ENCODE peak calls at places on chromosomes 16 and 17, in seven cellular contexts. U, H, A, N, R, J and E are unnamed samples. For H3K4me1, the result is how much of the 10 kb centered on the place peaks cover.

GRCh38 chr16:85316944-85317343 is 204.7 kb upstream of the CIBAR2 start:
- DNase-seq in H (no peak), U (no peak), A (no peak), R (no peak), N (no peak), J (no peak), E (no peak)

GRCh38 chr16:24729967-24730815 is 740 bp downstream of the TNRC6A start:
- DNase-seq in H (no peak), A (no peak), R (no peak), U (peak), J (peak), N (peak), E (no peak)

GRCh38 chr17:30551666-30552339 is 74.6 kb downstream of the GOSR1 start:
- DNase-seq in A (no peak), J (no peak), U (peak), H (no peak), R (no peak), N (no peak), E (no peak)

GRCh38 chr16:75096730-75097129 is 19.9 kb downstream of the LDHD start:
- DNase-seq in R (no peak), H (no peak), N (peak), A (peak), U (peak), J (peak), E (no peak)

GRCh38 chr17:58324409-58325288 is 3.9 kb downstream of the TSPOAP1 start:
- DNase-seq in U (peak), A (peak), J (no peak), H (no peak), N (no peak), R (no peak), E (no peak)

GRCh38 chr17:60528828-60529227 is 2.8 kb upstream of the APPBP2 start:
- DNase-seq in A (no peak), R (no peak), J (no peak), U (no peak), H (no peak), N (no peak), E (no peak)

GRCh38 chr17:67139784-67140665 is 95.7 kb downstream of the CACNG1 start:
- DNase-seq in H (peak), R (no peak), A (peak), N (no peak), U (no peak), J (no peak), E (no peak)

GRCh38 chr16:88883117-88883895 is 16.8 kb upstream of the PABPN1L start:
- DNase-seq in A (no peak), H (no peak), N (no peak), U (no peak), J (no peak), R (no peak), E (no peak)

GRCh38 chr17:19238167-19238505 is 970 bp downstream of the EPN2 start:
- DNase-seq in A (peak), H (no peak), U (peak), R (no peak), N (peak), J (peak), E (peak)

GRCh38 chr17:77424585-77425344 is 284.0 kb downstream of the SEC14L1 start:
- DNase-seq in U (peak), R (peak), J (peak), N (peak), A (no peak), H (no peak), E (peak)
- H3K4me1 ChIP-seq in U (half or more), R (half or more), J (half or more), N (under half), A (under half), H (half or more), E (half or more)

DNA sequence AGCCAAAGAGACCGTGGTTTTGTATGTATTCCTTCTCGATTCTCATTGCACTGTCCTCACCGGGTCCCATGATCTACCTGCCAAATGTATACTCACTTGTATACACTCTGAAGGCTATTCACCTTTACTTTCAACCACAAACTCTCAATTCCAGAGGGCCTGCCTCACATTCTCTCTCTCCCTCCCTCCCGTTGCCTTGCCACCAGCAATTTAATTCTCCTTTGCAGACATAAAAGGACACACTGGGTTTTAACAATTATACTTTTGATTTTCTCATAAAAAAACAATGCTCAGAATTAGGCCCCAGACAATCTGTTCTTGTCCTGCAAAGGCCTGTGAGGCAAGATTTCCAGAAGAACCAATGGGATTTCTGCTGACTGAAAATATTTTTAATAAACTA is 265.1 kb upstream of the PSMD7 start:
- DNase-seq in J (no peak), H (no peak), N (no peak), A (no peak), U (no peak), R (no peak), E (no peak)
- H3K4me1 ChIP-seq in J (under half), H (under half), N (under half), A (under half), U (under half), R (under half), E (under half)

GRCh38 chr17:76527430-76528111 is 9.9 kb downstream of the CYGB start:
- DNase-seq in N (no peak), A (peak), R (peak), J (peak), H (peak), U (peak), E (no peak)

GRCh38 chr17:76529643-76530488 is 7.6 kb downstream of the CYGB start:
- DNase-seq in A (no peak), U (peak), N (peak), R (peak), H (peak), J (peak), E (peak)

GRCh38 chr17:76528528-76529223 is 8.8 kb downstream of the CYGB start:
- DNase-seq in H (no peak), A (no peak), U (no peak), J (peak), N (no peak), R (no peak), E (peak)

GRCh38 chr17:76529224-76529642 is 8.3 kb downstream of the CYGB start:
- DNase-seq in N (peak), H (no peak), U (peak), R (peak), A (no peak), J (peak), E (peak)

DNA sequence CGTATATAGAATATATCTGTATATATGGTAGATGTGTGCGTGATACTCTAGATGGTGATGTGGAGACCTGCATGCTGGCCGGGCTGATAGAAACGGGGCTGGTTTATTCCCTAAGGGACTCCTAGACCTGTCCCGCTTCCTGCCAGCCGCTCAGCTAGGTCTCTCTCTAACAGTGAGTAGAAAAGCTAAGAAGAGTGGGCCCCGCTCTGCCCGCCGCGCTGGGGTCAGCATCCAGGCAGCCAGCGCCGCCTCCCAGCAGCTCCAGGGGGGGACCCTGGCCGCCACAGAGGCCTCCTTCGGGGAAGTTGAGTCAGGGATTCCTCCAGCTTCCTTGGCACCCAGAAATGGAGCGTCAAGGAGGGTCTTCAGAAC is 9.4 kb downstream of the CYGB start:
- DNase-seq in A (no peak), J (peak), H (no peak), U (no peak), R (no peak), N (no peak), E (no peak)
- H3K4me1 ChIP-seq in A (under half), J (under half), H (half or more), U (half or more), R (half or more), N (under half), E (under half)

DNA sequence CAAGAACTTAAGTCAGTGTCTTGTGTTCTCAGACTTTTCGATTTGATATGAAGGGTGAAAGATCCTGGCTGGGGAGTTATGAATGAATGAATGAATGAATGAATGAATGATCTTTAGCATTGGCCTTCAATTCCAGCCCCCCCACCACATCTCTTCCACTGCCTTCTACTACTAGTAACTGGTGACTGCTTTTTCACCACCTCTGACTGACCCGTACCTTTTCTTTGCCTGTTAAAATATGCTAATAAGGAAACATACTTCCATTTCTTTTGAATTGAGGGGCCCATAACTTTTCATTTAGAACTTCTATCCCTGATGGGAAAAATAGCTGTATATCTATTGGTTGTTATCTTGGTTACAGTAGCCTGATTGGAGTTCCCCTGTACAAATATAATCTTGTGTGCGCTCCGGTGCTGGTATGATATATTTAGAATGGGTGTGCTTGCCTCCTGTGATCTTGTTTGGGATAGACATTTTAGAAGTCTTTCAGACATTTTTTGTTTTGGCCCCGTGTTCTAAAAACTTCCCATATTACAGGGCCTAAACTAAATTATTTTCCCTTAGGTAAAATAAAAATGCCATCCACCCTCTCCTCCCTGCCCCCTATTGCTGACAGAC is 3.4 kb downstream of the LYRM1 start:
- DNase-seq in A (no peak), N (no peak), H (no peak), J (no peak), U (no peak), R (no peak), E (no peak)
- H3K4me1 ChIP-seq in A (half or more), N (under half), H (half or more), J (under half), U (half or more), R (half or more), E (under half)

GRCh38 chr16:56986361-56986760 is 3.0 kb upstream of the NLRC5 start:
- DNase-seq in J (no peak), R (no peak), A (no peak), U (no peak), N (no peak), H (no peak), E (no peak)
- H3K4me1 ChIP-seq in J (under half), R (under half), A (under half), U (half or more), N (under half), H (half or more), E (half or more)

GRCh38 chr17:82126479-82127314 is 28.7 kb upstream of the FASN start:
- DNase-seq in A (no peak), R (no peak), J (no peak), U (no peak), N (no peak), H (no peak), E (no peak)

GRCh38 chr17:82121660-82122629 is 23.9 kb upstream of the FASN start:
- DNase-seq in A (no peak), J (no peak), N (no peak), R (no peak), U (no peak), H (no peak), E (no peak)

GRCh38 chr17:82127315-82127595 is 29.2 kb upstream of the FASN start:
- DNase-seq in N (no peak), R (no peak), A (no peak), H (no peak), J (no peak), U (no peak), E (no peak)

GRCh38 chr17:82121246-82121645 is 23.2 kb upstream of the FASN start:
- DNase-seq in U (no peak), N (no peak), A (no peak), H (no peak), R (no peak), J (no peak), E (no peak)

DNA sequence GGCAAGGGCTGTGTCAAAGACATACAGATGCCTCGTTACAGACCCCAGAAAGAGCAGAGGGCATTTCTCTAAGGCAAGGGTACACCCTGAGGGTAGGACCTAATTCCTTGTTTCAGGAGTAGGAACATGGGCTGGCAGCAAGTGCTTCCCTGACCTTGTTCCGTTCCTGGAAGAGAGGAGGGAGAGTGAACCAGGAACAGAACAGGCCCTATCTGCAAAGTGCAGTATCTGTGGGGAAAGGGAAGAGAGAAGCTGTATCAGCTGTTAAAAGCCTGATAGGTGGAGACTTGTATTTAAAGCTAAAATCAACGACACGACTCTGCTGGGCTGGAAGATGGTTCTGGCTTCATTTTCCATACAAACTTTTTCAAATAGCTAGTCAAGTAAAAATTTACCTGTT is 26.1 kb upstream of the FASN start:
- DNase-seq in A (no peak), J (no peak), N (no peak), U (no peak), R (no peak), H (no peak), E (no peak)
- H3K4me1 ChIP-seq in A (under half), J (under half), N (under half), U (under half), R (under half), H (under half), E (under half)